ENCODE peak calls at places on chromosomes 12 and 14, in ten cellular contexts. C, M, Z, V, G, W, L, U, N and P are unnamed samples.

GRCh38 chr14:60226296-60226695 is 22.7 kb upstream of the PPM1A start:
- DNase-seq in C (no peak), M (no peak), Z (no peak), V (no peak), G (no peak), W (no peak), L (no peak), U (no peak), N (no peak), P (no peak)

GRCh38 chr12:76698316-76698715 is 65.6 kb upstream of the ZDHHC17 start:
- DNase-seq in C (no peak), M (no peak), Z (no peak), V (no peak), G (no peak), W (peak), L (no peak), U (no peak), N (no peak), P (no peak)

GRCh38 chr12:49201595-49202295 is 12.9 kb upstream of the TUBA1A start:
- DNase-seq in C (no peak), M (no peak), Z (no peak), V (no peak), G (no peak), W (peak), L (no peak), U (peak), N (peak), P (no peak)

GRCh38 chr14:21317433-21317832 is 37.5 kb downstream of the RPGRIP1 start:
- DNase-seq in C (no peak), M (no peak), Z (no peak), V (no peak), G (no peak), W (no peak), L (no peak), U (no peak), N (no peak), P (no peak)

GRCh38 chr14:99968156-99968920 is 96.9 kb upstream of the EVL start:
- DNase-seq in C (no peak), M (no peak), Z (no peak), V (no peak), G (no peak), W (peak), L (no peak), U (peak), N (no peak), P (peak)

GRCh38 chr14:94819531-94819930 is 49.6 kb upstream of the GSC start:
- DNase-seq in C (no peak), M (no peak), Z (no peak), V (no peak), G (no peak), W (no peak), L (no peak), U (no peak), N (no peak), P (no peak)

GRCh38 chr12:127550271-127550670 is 716.7 kb upstream of the TMEM132C start:
- DNase-seq in C (no peak), M (no peak), Z (no peak), V (no peak), G (no peak), W (peak), L (no peak), U (peak), N (no peak), P (peak)

GRCh38 chr12:93002278-93003054 is 73.4 kb upstream of the EEA1 start:
- DNase-seq in C (no peak), M (no peak), Z (no peak), V (no peak), G (no peak), W (peak), L (no peak), U (peak), N (no peak), P (peak)

GRCh38 chr12:66965613-66966012 is 286.7 kb upstream of the GRIP1 start:
- DNase-seq in C (no peak), M (no peak), Z (no peak), V (no peak), G (no peak), W (no peak), L (no peak), U (no peak), N (no peak), P (no peak)

GRCh38 chr12:12483438-12483837 is 79.2 kb downstream of the DUSP16 start:
- DNase-seq in C (no peak), M (no peak), Z (no peak), V (no peak), G (no peak), W (no peak), L (no peak), U (no peak), N (no peak), P (peak)

GRCh38 chr12:92553389-92553788 is 149.4 kb upstream of the PLEKHG7 start:
- DNase-seq in C (peak), M (no peak), Z (peak), V (no peak), G (no peak), W (no peak), L (peak), U (no peak), N (no peak), P (no peak)

GRCh38 chr12:102031852-102032251 is 29.9 kb downstream of the WASHC3 start:
- DNase-seq in C (no peak), M (no peak), Z (no peak), V (no peak), G (no peak), W (no peak), L (no peak), U (no peak), N (peak), P (no peak)

GRCh38 chr14:97977711-97978261 is 1180.6 kb downstream of the VRK1 start:
- DNase-seq in C (peak), M (peak), Z (no peak), V (peak), G (peak), W (peak), L (peak), U (no peak), N (no peak), P (no peak)

GRCh38 chr12:849192-849527 is 96.8 kb downstream of the WNK1 start:
- DNase-seq in C (no peak), M (no peak), Z (no peak), V (no peak), G (no peak), W (no peak), L (no peak), U (no peak), N (no peak), P (no peak)

GRCh38 chr12:69555461-69555860 is 29.8 kb upstream of the CCT2 start:
- DNase-seq in C (no peak), M (no peak), Z (no peak), V (no peak), G (no peak), W (peak), L (no peak), U (peak), N (no peak), P (peak)

GRCh38 chr14:51070732-51071131 is 24.2 kb downstream of the TRIM9 start:
- DNase-seq in C (no peak), M (no peak), Z (no peak), V (no peak), G (no peak), W (no peak), L (no peak), U (no peak), N (no peak), P (no peak)

GRCh38 chr12:112126000-112126431 is 656 bp downstream of the TRAFD1 start:
- DNase-seq in C (no peak), M (no peak), Z (no peak), V (no peak), G (no peak), W (no peak), L (no peak), U (no peak), N (no peak), P (peak)

GRCh38 chr12:124396544-124397398 is 101.9 kb downstream of the RFLNA start:
- DNase-seq in C (peak), M (no peak), Z (no peak), V (peak), G (no peak), W (no peak), L (no peak), U (no peak), N (no peak), P (no peak)

GRCh38 chr12:124393831-124394230 is 98.9 kb downstream of the RFLNA start:
- DNase-seq in C (no peak), M (no peak), Z (no peak), V (no peak), G (no peak), W (no peak), L (no peak), U (no peak), N (no peak), P (no peak)

GRCh38 chr12:124394462-124395128 is 99.7 kb downstream of the RFLNA start:
- DNase-seq in C (no peak), M (no peak), Z (no peak), V (no peak), G (no peak), W (no peak), L (no peak), U (no peak), N (no peak), P (peak)

GRCh38 chr12:124395986-124396385 is 101.1 kb downstream of the RFLNA start:
- DNase-seq in C (no peak), M (no peak), Z (no peak), V (no peak), G (no peak), W (no peak), L (no peak), U (no peak), N (no peak), P (peak)

DNA sequence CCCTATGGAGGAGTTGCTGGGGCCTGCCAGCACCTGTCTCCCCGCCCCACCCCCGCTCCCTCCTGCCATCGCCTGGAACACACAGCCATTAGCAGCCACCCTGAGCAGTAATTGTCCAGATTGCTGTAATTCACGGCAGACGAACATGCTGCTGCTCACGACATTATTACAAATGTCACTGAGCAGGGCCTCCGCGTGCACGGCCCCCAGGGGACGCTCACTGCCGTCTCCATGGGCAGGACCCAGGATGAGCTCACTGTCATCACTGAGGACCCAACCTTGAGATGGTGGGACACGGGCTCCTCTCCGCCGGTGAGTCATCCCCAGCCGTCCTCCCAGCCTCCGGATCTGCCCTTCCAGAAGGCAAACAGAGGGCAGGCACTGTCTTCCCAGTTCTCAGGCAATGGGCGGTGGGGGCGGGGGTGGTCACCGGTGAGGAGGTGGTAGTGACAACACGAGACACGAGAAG is 100.4 kb downstream of the RFLNA start:
- DNase-seq in C (no peak), M (no peak), Z (no peak), V (no peak), G (no peak), W (no peak), L (no peak), U (peak), N (no peak), P (no peak)
- TF ChIP-seq CTCF in C (no peak), M (no peak), Z (no peak), V (no peak), G (no peak), W (no peak), L (no peak), U (peak), N (no peak), P (no peak)

GRCh38 chr12:79927772-79928474 is 7.0 kb downstream of the PPP1R12A start:
- DNase-seq in C (no peak), M (no peak), Z (no peak), V (no peak), G (no peak), W (peak), L (no peak), U (no peak), N (no peak), P (no peak)
- H3K4me3 ChIP-seq in C (no peak), M (no peak), Z (no peak), V (no peak), G (peak), W (no peak), L (no peak), U (no peak), N (no peak), P (no peak)

GRCh38 chr14:49767473-49768300 is at the start of gene KLHDC2:
- DNase-seq in C (peak), M (peak), Z (peak), V (peak), G (peak), W (peak), L (peak), U (peak), N (peak), P (peak)
- TF ChIP-seq CTCF in C (no peak), M (peak), Z (peak), V (peak), G (peak), W (no peak), L (peak), U (no peak), N (peak), P (no peak)

GRCh38 chr12:100164153-100164704 is 21.6 kb upstream of the BLTP3B start:
- DNase-seq in C (no peak), M (no peak), Z (no peak), V (no peak), G (no peak), W (no peak), L (peak), U (no peak), N (no peak), P (no peak)
- H3K4me3 ChIP-seq in C (peak), M (peak), Z (no peak), V (no peak), G (peak), W (no peak), L (no peak), U (peak), N (peak), P (peak)

DNA sequence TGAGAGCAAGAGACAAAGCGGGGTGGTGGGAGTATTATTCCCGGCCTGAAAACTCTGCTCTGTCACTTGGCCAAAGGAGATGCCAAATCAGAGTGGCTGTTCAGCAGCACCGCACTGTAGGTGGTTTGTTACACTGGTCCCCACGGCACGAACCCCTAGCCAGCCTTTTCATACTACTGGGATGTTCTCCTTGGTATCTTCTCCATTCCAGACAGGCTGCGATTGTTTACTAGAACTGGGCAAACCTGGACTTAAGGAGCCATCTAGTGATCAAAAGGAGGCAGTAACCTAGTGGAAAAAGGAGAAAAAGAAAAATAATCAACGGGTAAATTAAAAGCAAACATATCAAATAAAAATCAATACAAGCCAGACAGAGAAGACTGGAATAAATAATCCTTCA is 58.9 kb upstream of the TMTC2 start:
- DNase-seq in C (no peak), M (no peak), Z (no peak), V (no peak), G (no peak), W (peak), L (no peak), U (peak), N (no peak), P (peak)
- TF ChIP-seq CTCF in C (no peak), M (no peak), Z (peak), V (no peak), G (no peak), W (peak), L (peak), U (peak), N (peak), P (peak)

GRCh38 chr12:6790496-6791150 is 1.3 kb downstream of the CD4 start:
- DNase-seq in C (no peak), M (no peak), Z (no peak), V (no peak), G (no peak), W (no peak), L (no peak), U (no peak), N (no peak), P (no peak)
- H3K4me3 ChIP-seq in C (no peak), M (no peak), Z (no peak), V (no peak), G (peak), W (no peak), L (peak), U (no peak), N (no peak), P (no peak)

GRCh38 chr12:32801269-32802019 is 45.7 kb upstream of the YARS2 start:
- DNase-seq in C (no peak), M (no peak), Z (no peak), V (no peak), G (no peak), W (no peak), L (no peak), U (no peak), N (peak), P (no peak)
- TF ChIP-seq CTCF in C (no peak), M (no peak), Z (no peak), V (no peak), G (no peak), W (no peak), L (no peak), U (no peak), N (no peak), P (no peak)

DNA sequence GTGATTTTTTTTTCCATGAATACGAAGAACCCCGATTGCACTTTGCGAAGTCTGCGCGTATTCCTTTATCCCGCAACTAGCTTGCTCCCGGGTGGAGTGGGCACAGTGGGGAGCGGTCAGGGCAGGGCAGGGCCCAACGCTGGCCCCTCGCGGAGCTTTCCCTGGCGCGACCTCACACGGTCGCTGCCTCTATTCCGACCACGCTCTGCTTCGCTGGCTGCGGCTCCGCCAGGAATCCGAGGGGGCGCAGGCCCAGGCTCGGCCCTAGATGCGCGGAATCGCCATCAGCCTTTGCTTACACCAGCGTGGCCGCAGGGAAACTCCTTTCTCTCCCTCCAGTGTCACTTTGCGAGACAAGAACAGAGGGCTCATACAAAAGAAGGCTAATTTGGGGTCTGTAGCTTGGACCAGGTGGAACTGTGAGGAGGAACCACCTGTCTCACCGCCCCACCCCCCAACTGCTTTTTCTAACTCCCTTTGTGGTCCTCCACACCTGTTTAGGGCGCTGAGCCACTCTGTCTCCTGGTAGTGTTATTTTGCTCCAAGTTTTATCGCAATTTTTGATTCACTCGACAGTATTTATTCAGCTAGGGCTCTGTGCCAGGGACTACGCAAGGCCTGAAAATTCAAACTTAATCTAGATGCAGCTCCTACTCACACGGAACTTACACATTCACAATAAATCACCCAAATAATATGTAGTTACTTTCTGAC is 3.1 kb upstream of the NKX2-1 start:
- DNase-seq in C (no peak), M (peak), Z (no peak), V (no peak), G (no peak), W (no peak), L (no peak), U (no peak), N (no peak), P (no peak)
- H3K4me3 ChIP-seq in C (no peak), M (no peak), Z (no peak), V (no peak), G (no peak), W (no peak), L (no peak), U (no peak), N (no peak), P (no peak)

GRCh38 chr12:103326190-103326589 is 169.6 kb downstream of the C12orf42 start:
- DNase-seq in C (no peak), M (no peak), Z (peak), V (no peak), G (no peak), W (no peak), L (no peak), U (no peak), N (peak), P (no peak)
- TF ChIP-seq CTCF in C (no peak), M (no peak), Z (peak), V (no peak), G (no peak), W (no peak), L (peak), U (peak), N (peak), P (no peak)

GRCh38 chr14:31927348-31927826 is 149.7 kb upstream of the ARHGAP5 start:
- DNase-seq in C (no peak), M (no peak), Z (no peak), V (no peak), G (no peak), W (peak), L (no peak), U (peak), N (no peak), P (peak)
- H3K4me3 ChIP-seq in C (no peak), M (no peak), Z (no peak), V (no peak), G (no peak), W (no peak), L (no peak), U (no peak), N (no peak), P (no peak)